ENCODE peak calls at places on chromosomes 4 and X, in five cellular contexts. One of them, this sample, is unnamed. For H3K4me1, the result is how much of the 10 kb centered on the place peaks cover.

GRCh38 chrX:108699368-108699767 is 37.0 kb downstream of the IRS4 start:
- DNase-seq in astrocyte: peak
- DNase-seq in left ventricle myocardium inferior: no peak
- DNase-seq in pancreas: no peak
- DNase-seq in breast epithelium: no peak
- DNase-seq in this sample: no peak

GRCh38 chr4:110704748-110705439 is 82.0 kb upstream of the PITX2 start:
- DNase-seq in astrocyte: no peak
- DNase-seq in left ventricle myocardium inferior: no peak
- DNase-seq in pancreas: no peak
- DNase-seq in breast epithelium: no peak
- DNase-seq in this sample: no peak

GRCh38 chr4:108527729-108528128 is 92.6 kb upstream of the RPL34 start:
- DNase-seq in astrocyte: no peak
- DNase-seq in left ventricle myocardium inferior: no peak
- DNase-seq in pancreas: no peak
- DNase-seq in breast epithelium: no peak
- DNase-seq in this sample: no peak

GRCh38 chr4:15779336-15779735 is 1.2 kb downstream of the CD38 start:
- DNase-seq in astrocyte: peak
- DNase-seq in left ventricle myocardium inferior: peak
- DNase-seq in pancreas: peak
- DNase-seq in breast epithelium: no peak
- DNase-seq in this sample: peak

GRCh38 chrX:153400146-153401132 is 711 bp downstream of the PNMA6E start:
- DNase-seq in astrocyte: no peak
- DNase-seq in left ventricle myocardium inferior: no peak
- DNase-seq in pancreas: no peak
- DNase-seq in breast epithelium: no peak
- DNase-seq in this sample: no peak

GRCh38 chrX:13165266-13165665 is 120.8 kb upstream of the FAM9C start:
- DNase-seq in astrocyte: no peak
- DNase-seq in left ventricle myocardium inferior: no peak
- DNase-seq in pancreas: no peak
- DNase-seq in breast epithelium: no peak
- DNase-seq in this sample: no peak

GRCh38 chr4:183860726-183861125 is 44.4 kb upstream of the STOX2 start:
- DNase-seq in astrocyte: no peak
- DNase-seq in left ventricle myocardium inferior: no peak
- DNase-seq in pancreas: no peak
- DNase-seq in breast epithelium: peak
- DNase-seq in this sample: no peak

GRCh38 chrX:115533485-115533884 is 27.5 kb upstream of the PLS3 start:
- DNase-seq in astrocyte: no peak
- DNase-seq in left ventricle myocardium inferior: no peak
- DNase-seq in pancreas: no peak
- DNase-seq in breast epithelium: no peak
- DNase-seq in this sample: no peak

GRCh38 chr4:96736352-96736889 is 896.5 kb downstream of the PDHA2 start:
- DNase-seq in astrocyte: peak
- DNase-seq in left ventricle myocardium inferior: no peak
- DNase-seq in pancreas: no peak
- DNase-seq in breast epithelium: no peak
- DNase-seq in this sample: no peak

GRCh38 chr4:127124919-127125318 is 507.8 kb upstream of the INTU start:
- DNase-seq in astrocyte: peak
- DNase-seq in left ventricle myocardium inferior: no peak
- DNase-seq in pancreas: no peak
- DNase-seq in breast epithelium: no peak
- DNase-seq in this sample: no peak

GRCh38 chr4:8410641-8411271 is 29.8 kb downstream of the ACOX3 start:
- DNase-seq in astrocyte: no peak
- DNase-seq in left ventricle myocardium inferior: peak
- DNase-seq in pancreas: no peak
- DNase-seq in breast epithelium: no peak
- DNase-seq in this sample: no peak

GRCh38 chrX:100404851-100405250 is 5.2 kb downstream of the PCDH19 start:
- DNase-seq in astrocyte: no peak
- DNase-seq in left ventricle myocardium inferior: no peak
- DNase-seq in pancreas: no peak
- DNase-seq in breast epithelium: no peak
- DNase-seq in this sample: no peak

GRCh38 chr4:96354036-96354712 is 514.3 kb downstream of the PDHA2 start:
- DNase-seq in astrocyte: peak
- DNase-seq in left ventricle myocardium inferior: no peak
- DNase-seq in pancreas: peak
- DNase-seq in breast epithelium: no peak
- DNase-seq in this sample: no peak

GRCh38 chrX:41922125-41922521 is 1.2 kb downstream of the CASK start:
- DNase-seq in astrocyte: peak
- DNase-seq in left ventricle myocardium inferior: no peak
- DNase-seq in pancreas: no peak
- DNase-seq in breast epithelium: no peak
- DNase-seq in this sample: peak

GRCh38 chrX:124984140-124984813 is 335.4 kb upstream of the TEX13C start:
- DNase-seq in astrocyte: no peak
- DNase-seq in left ventricle myocardium inferior: no peak
- DNase-seq in pancreas: no peak
- DNase-seq in breast epithelium: no peak
- DNase-seq in this sample: no peak

GRCh38 chrX:77953708-77954107 is 15.7 kb downstream of the PGAM4 start:
- DNase-seq in astrocyte: peak
- DNase-seq in left ventricle myocardium inferior: no peak
- DNase-seq in pancreas: no peak
- DNase-seq in breast epithelium: no peak
- DNase-seq in this sample: no peak

GRCh38 chr4:22496165-22496813 is 19.6 kb downstream of the ADGRA3 start:
- DNase-seq in astrocyte: peak
- DNase-seq in left ventricle myocardium inferior: no peak
- DNase-seq in pancreas: no peak
- DNase-seq in breast epithelium: no peak
- DNase-seq in this sample: no peak

GRCh38 chrX:129678176-129678880 is 23.6 kb upstream of the APLN start:
- DNase-seq in astrocyte: no peak
- DNase-seq in left ventricle myocardium inferior: peak
- DNase-seq in pancreas: peak
- DNase-seq in breast epithelium: peak
- DNase-seq in this sample: peak

GRCh38 chr4:68466185-68466584 is 18.9 kb downstream of the TMPRSS11E start:
- DNase-seq in astrocyte: peak
- DNase-seq in left ventricle myocardium inferior: no peak
- DNase-seq in pancreas: no peak
- DNase-seq in breast epithelium: no peak
- DNase-seq in this sample: no peak

GRCh38 chr4:663438-664428 is 10.3 kb downstream of the ATP5ME start:
- DNase-seq in astrocyte: no peak
- DNase-seq in left ventricle myocardium inferior: peak
- DNase-seq in pancreas: peak
- DNase-seq in breast epithelium: no peak
- DNase-seq in this sample: peak

GRCh38 chr4:26746742-26747351 is 113.8 kb upstream of the STIM2 start:
- DNase-seq in astrocyte: no peak
- DNase-seq in left ventricle myocardium inferior: no peak
- DNase-seq in pancreas: no peak
- DNase-seq in breast epithelium: no peak
- DNase-seq in this sample: no peak

GRCh38 chrX:86171366-86171765 is 23.1 kb downstream of the DACH2 start:
- DNase-seq in astrocyte: no peak
- DNase-seq in left ventricle myocardium inferior: no peak
- DNase-seq in pancreas: no peak
- DNase-seq in breast epithelium: no peak
- DNase-seq in this sample: no peak

GRCh38 chr4:11072426-11072825 is 356.3 kb downstream of the HS3ST1 start:
- DNase-seq in astrocyte: no peak
- DNase-seq in left ventricle myocardium inferior: no peak
- DNase-seq in pancreas: no peak
- DNase-seq in breast epithelium: no peak
- DNase-seq in this sample: no peak

GRCh38 chr4:11070813-11071212 is 357.9 kb downstream of the HS3ST1 start:
- DNase-seq in astrocyte: no peak
- DNase-seq in left ventricle myocardium inferior: no peak
- DNase-seq in pancreas: no peak
- DNase-seq in breast epithelium: no peak
- DNase-seq in this sample: no peak

GRCh38 chr4:11072999-11073398 is 355.7 kb downstream of the HS3ST1 start:
- DNase-seq in astrocyte: no peak
- DNase-seq in left ventricle myocardium inferior: no peak
- DNase-seq in pancreas: no peak
- DNase-seq in breast epithelium: no peak
- DNase-seq in this sample: no peak

GRCh38 chr4:11073621-11074051 is 355.1 kb downstream of the HS3ST1 start:
- DNase-seq in astrocyte: peak
- DNase-seq in left ventricle myocardium inferior: peak
- DNase-seq in pancreas: no peak
- DNase-seq in breast epithelium: no peak
- DNase-seq in this sample: no peak

DNA sequence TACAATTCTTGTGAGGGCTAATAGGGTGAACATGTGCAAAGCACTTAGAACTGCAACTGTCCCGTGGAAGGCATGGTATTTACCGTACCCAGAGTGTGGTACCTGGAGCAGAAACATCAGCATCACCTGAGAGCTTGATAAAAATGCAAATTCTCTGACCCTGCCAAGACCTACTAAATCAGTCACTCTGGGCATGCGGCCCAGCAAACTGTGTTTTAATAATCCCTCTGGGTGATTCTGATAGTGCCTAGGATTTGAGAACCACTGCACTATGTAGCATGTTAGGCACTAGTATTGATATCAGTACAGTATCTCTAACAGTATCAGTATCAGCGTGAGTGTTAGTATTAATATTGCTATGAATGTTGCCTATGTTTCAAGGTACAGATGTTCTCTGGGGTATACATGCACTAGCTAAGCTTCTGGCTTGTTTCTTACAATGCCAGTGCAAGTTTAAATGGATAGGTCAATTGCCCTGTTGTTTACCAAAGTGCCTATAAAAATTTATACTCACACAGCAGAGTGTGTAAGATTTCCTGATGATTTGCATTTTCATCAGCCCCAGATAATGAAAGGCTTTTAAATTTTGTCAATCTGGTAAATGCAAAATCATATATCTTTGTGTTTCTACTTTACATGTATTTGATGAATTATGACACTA is 354.0 kb downstream of the HS3ST1 start:
- DNase-seq in astrocyte: no peak
- DNase-seq in left ventricle myocardium inferior: no peak
- DNase-seq in pancreas: no peak
- DNase-seq in breast epithelium: no peak
- DNase-seq in this sample: no peak
- H3K4me1 ChIP-seq in astrocyte: under half
- H3K4me1 ChIP-seq in left ventricle myocardium inferior: under half
- H3K4me1 ChIP-seq in pancreas: under half
- H3K4me1 ChIP-seq in breast epithelium: under half
- H3K4me1 ChIP-seq in this sample: under half

GRCh38 chrX:99266255-99266654 is 1143.8 kb downstream of the PCDH19 start:
- DNase-seq in astrocyte: no peak
- DNase-seq in left ventricle myocardium inferior: no peak
- DNase-seq in pancreas: no peak
- DNase-seq in breast epithelium: no peak
- DNase-seq in this sample: no peak
- H3K4me1 ChIP-seq in astrocyte: under half
- H3K4me1 ChIP-seq in left ventricle myocardium inferior: under half
- H3K4me1 ChIP-seq in pancreas: under half
- H3K4me1 ChIP-seq in breast epithelium: under half
- H3K4me1 ChIP-seq in this sample: under half

GRCh38 chr4:88008624-88009235 is 1.3 kb downstream of the PKD2 start:
- DNase-seq in astrocyte: peak
- DNase-seq in left ventricle myocardium inferior: no peak
- DNase-seq in pancreas: no peak
- DNase-seq in breast epithelium: no peak
- DNase-seq in this sample: no peak

GRCh38 chr4:88010921-88011320 is 3.5 kb downstream of the PKD2 start:
- DNase-seq in astrocyte: peak
- DNase-seq in left ventricle myocardium inferior: no peak
- DNase-seq in pancreas: no peak
- DNase-seq in breast epithelium: no peak
- DNase-seq in this sample: no peak

GRCh38 chr4:88007304-88008132 is at the start of gene PKD2:
- DNase-seq in astrocyte: peak
- DNase-seq in left ventricle myocardium inferior: peak
- DNase-seq in pancreas: peak
- DNase-seq in breast epithelium: peak
- DNase-seq in this sample: peak

GRCh38 chr4:88008133-88008621 is 742 bp downstream of the PKD2 start:
- DNase-seq in astrocyte: peak
- DNase-seq in left ventricle myocardium inferior: peak
- DNase-seq in pancreas: peak
- DNase-seq in breast epithelium: no peak
- DNase-seq in this sample: peak

GRCh38 chr4:88009871-88010270 is 2.4 kb downstream of the PKD2 start:
- DNase-seq in astrocyte: no peak
- DNase-seq in left ventricle myocardium inferior: no peak
- DNase-seq in pancreas: no peak
- DNase-seq in breast epithelium: no peak
- DNase-seq in this sample: no peak
- H3K4me1 ChIP-seq in astrocyte: under half
- H3K4me1 ChIP-seq in left ventricle myocardium inferior: under half
- H3K4me1 ChIP-seq in pancreas: under half
- H3K4me1 ChIP-seq in breast epithelium: under half
- H3K4me1 ChIP-seq in this sample: under half

GRCh38 chr4:152668338-152668964 is 11.3 kb downstream of the TMEM154 start:
- DNase-seq in astrocyte: no peak
- DNase-seq in left ventricle myocardium inferior: no peak
- DNase-seq in pancreas: no peak
- DNase-seq in breast epithelium: no peak
- DNase-seq in this sample: no peak
- H3K4me1 ChIP-seq in astrocyte: under half
- H3K4me1 ChIP-seq in left ventricle myocardium inferior: under half
- H3K4me1 ChIP-seq in pancreas: under half
- H3K4me1 ChIP-seq in breast epithelium: under half
- H3K4me1 ChIP-seq in this sample: under half

GRCh38 chr4:168633071-168633470 is 136.2 kb downstream of the PALLD start:
- DNase-seq in astrocyte: no peak
- DNase-seq in left ventricle myocardium inferior: no peak
- DNase-seq in pancreas: no peak
- DNase-seq in breast epithelium: no peak
- DNase-seq in this sample: no peak
- H3K4me1 ChIP-seq in astrocyte: half or more
- H3K4me1 ChIP-seq in left ventricle myocardium inferior: half or more
- H3K4me1 ChIP-seq in pancreas: under half
- H3K4me1 ChIP-seq in breast epithelium: under half
- H3K4me1 ChIP-seq in this sample: under half

This sample was measured in right lobe of liver.